ENCODE peak calls at places on chromosomes 6 and 20, in six cellular contexts. One of them, this sample, is unnamed. For H3K4me1, the result is how much of the 10 kb centered on the place peaks cover.

GRCh38 chr6:118260833-118261232 is 287.3 kb upstream of the PLN start:
- DNase-seq in Caco-2: no peak
- DNase-seq in naive thymus-derived CD4-positive, alpha-beta T cell: no peak
- DNase-seq in tibial artery: no peak
- DNase-seq in SK-N-SH: no peak
- DNase-seq in fibroblast of lung: peak
- DNase-seq in this sample: no peak

GRCh38 chr6:89148016-89148750 is 2.3 kb downstream of the PM20D2 start:
- DNase-seq in Caco-2: no peak
- DNase-seq in fibroblast of lung: peak
- DNase-seq in SK-N-SH: no peak
- DNase-seq in naive thymus-derived CD4-positive, alpha-beta T cell: no peak
- DNase-seq in tibial artery: no peak
- DNase-seq in this sample: peak

GRCh38 chr6:63881791-63882190 is 246.2 kb downstream of the PHF3 start:
- DNase-seq in SK-N-SH: no peak
- DNase-seq in Caco-2: no peak
- DNase-seq in tibial artery: no peak
- DNase-seq in fibroblast of lung: no peak
- DNase-seq in naive thymus-derived CD4-positive, alpha-beta T cell: no peak
- DNase-seq in this sample: no peak

GRCh38 chr20:36569847-36570429 is 3.5 kb upstream of the TGIF2 start:
- DNase-seq in tibial artery: no peak
- DNase-seq in naive thymus-derived CD4-positive, alpha-beta T cell: no peak
- DNase-seq in fibroblast of lung: no peak
- DNase-seq in Caco-2: no peak
- DNase-seq in SK-N-SH: peak
- DNase-seq in this sample: no peak

GRCh38 chr20:50568549-50568942 is 58.4 kb downstream of the PTPN1 start:
- DNase-seq in Caco-2: no peak
- DNase-seq in tibial artery: no peak
- DNase-seq in fibroblast of lung: no peak
- DNase-seq in naive thymus-derived CD4-positive, alpha-beta T cell: no peak
- DNase-seq in SK-N-SH: no peak
- DNase-seq in this sample: no peak

GRCh38 chr20:18092890-18093289 is 35.2 kb upstream of the OVOL2 start:
- DNase-seq in naive thymus-derived CD4-positive, alpha-beta T cell: no peak
- DNase-seq in Caco-2: no peak
- DNase-seq in fibroblast of lung: no peak
- DNase-seq in SK-N-SH: peak
- DNase-seq in tibial artery: no peak
- DNase-seq in this sample: no peak

GRCh38 chr6:34684919-34685318 is 11.6 kb downstream of the ILRUN start:
- DNase-seq in Caco-2: no peak
- DNase-seq in SK-N-SH: no peak
- DNase-seq in tibial artery: no peak
- DNase-seq in fibroblast of lung: no peak
- DNase-seq in naive thymus-derived CD4-positive, alpha-beta T cell: no peak
- DNase-seq in this sample: no peak

GRCh38 chr6:170505306-170505705 is 47.8 kb downstream of the PSMB1 start:
- DNase-seq in SK-N-SH: no peak
- DNase-seq in Caco-2: no peak
- DNase-seq in tibial artery: no peak
- DNase-seq in naive thymus-derived CD4-positive, alpha-beta T cell: no peak
- DNase-seq in fibroblast of lung: no peak
- DNase-seq in this sample: no peak

GRCh38 chr20:48786916-48787676 is 40.7 kb downstream of the PREX1 start:
- DNase-seq in tibial artery: no peak
- DNase-seq in naive thymus-derived CD4-positive, alpha-beta T cell: no peak
- DNase-seq in SK-N-SH: no peak
- DNase-seq in fibroblast of lung: no peak
- DNase-seq in Caco-2: no peak
- DNase-seq in this sample: no peak

GRCh38 chr6:65760285-65760684 is 53.3 kb upstream of the EYS start:
- DNase-seq in naive thymus-derived CD4-positive, alpha-beta T cell: no peak
- DNase-seq in Caco-2: no peak
- DNase-seq in tibial artery: no peak
- DNase-seq in SK-N-SH: no peak
- DNase-seq in fibroblast of lung: no peak
- DNase-seq in this sample: no peak

GRCh38 chr20:37526839-37527637 is 638 bp downstream of the BLCAP start:
- DNase-seq in fibroblast of lung: peak
- DNase-seq in tibial artery: peak
- DNase-seq in Caco-2: peak
- DNase-seq in naive thymus-derived CD4-positive, alpha-beta T cell: no peak
- DNase-seq in SK-N-SH: peak
- DNase-seq in this sample: peak

GRCh38 chr20:43446361-43446879 is 11.3 kb upstream of the SRSF6 start:
- DNase-seq in naive thymus-derived CD4-positive, alpha-beta T cell: no peak
- DNase-seq in SK-N-SH: peak
- DNase-seq in fibroblast of lung: no peak
- DNase-seq in Caco-2: peak
- DNase-seq in tibial artery: no peak
- DNase-seq in this sample: no peak

GRCh38 chr20:15763344-15763743 is 809.9 kb downstream of the KIF16B start:
- DNase-seq in Caco-2: no peak
- DNase-seq in naive thymus-derived CD4-positive, alpha-beta T cell: no peak
- DNase-seq in SK-N-SH: no peak
- DNase-seq in fibroblast of lung: no peak
- DNase-seq in tibial artery: no peak
- DNase-seq in this sample: no peak

GRCh38 chr20:24405810-24406209 is 63.6 kb upstream of the SYNDIG1 start:
- DNase-seq in naive thymus-derived CD4-positive, alpha-beta T cell: no peak
- DNase-seq in tibial artery: no peak
- DNase-seq in Caco-2: no peak
- DNase-seq in fibroblast of lung: no peak
- DNase-seq in SK-N-SH: no peak
- DNase-seq in this sample: no peak

GRCh38 chr6:32195652-32195901 is 3.1 kb upstream of the GPSM3 start:
- DNase-seq in SK-N-SH: peak
- DNase-seq in tibial artery: peak
- DNase-seq in Caco-2: peak
- DNase-seq in fibroblast of lung: peak
- DNase-seq in naive thymus-derived CD4-positive, alpha-beta T cell: peak
- DNase-seq in this sample: peak
- H3K4me3 ChIP-seq in SK-N-SH: peak
- H3K4me3 ChIP-seq in tibial artery: peak
- H3K4me3 ChIP-seq in Caco-2: peak
- H3K4me3 ChIP-seq in fibroblast of lung: no peak
- H3K4me3 ChIP-seq in naive thymus-derived CD4-positive, alpha-beta T cell: peak
- H3K4me3 ChIP-seq in this sample: peak

GRCh38 chr6:8657522-8657921 is 222.2 kb upstream of the SLC35B3 start:
- DNase-seq in fibroblast of lung: no peak
- DNase-seq in Caco-2: no peak
- DNase-seq in tibial artery: no peak
- DNase-seq in naive thymus-derived CD4-positive, alpha-beta T cell: no peak
- DNase-seq in SK-N-SH: no peak
- DNase-seq in this sample: no peak

GRCh38 chr6:8659404-8660189 is 224.3 kb upstream of the SLC35B3 start:
- DNase-seq in naive thymus-derived CD4-positive, alpha-beta T cell: no peak
- DNase-seq in fibroblast of lung: no peak
- DNase-seq in Caco-2: no peak
- DNase-seq in SK-N-SH: no peak
- DNase-seq in tibial artery: no peak
- DNase-seq in this sample: no peak

GRCh38 chr6:8664070-8664469 is 228.7 kb upstream of the SLC35B3 start:
- DNase-seq in SK-N-SH: no peak
- DNase-seq in naive thymus-derived CD4-positive, alpha-beta T cell: no peak
- DNase-seq in tibial artery: no peak
- DNase-seq in fibroblast of lung: no peak
- DNase-seq in Caco-2: no peak
- DNase-seq in this sample: no peak

GRCh38 chr6:8655670-8656454 is 220.5 kb upstream of the SLC35B3 start:
- DNase-seq in Caco-2: no peak
- DNase-seq in tibial artery: no peak
- DNase-seq in fibroblast of lung: no peak
- DNase-seq in SK-N-SH: no peak
- DNase-seq in naive thymus-derived CD4-positive, alpha-beta T cell: no peak
- DNase-seq in this sample: no peak

GRCh38 chr6:8658391-8658790 is 223.0 kb upstream of the SLC35B3 start:
- DNase-seq in SK-N-SH: no peak
- DNase-seq in fibroblast of lung: no peak
- DNase-seq in tibial artery: no peak
- DNase-seq in naive thymus-derived CD4-positive, alpha-beta T cell: no peak
- DNase-seq in Caco-2: no peak
- DNase-seq in this sample: no peak
- H3K4me1 ChIP-seq in SK-N-SH: under half
- H3K4me1 ChIP-seq in fibroblast of lung: under half
- H3K4me1 ChIP-seq in tibial artery: under half
- H3K4me1 ChIP-seq in naive thymus-derived CD4-positive, alpha-beta T cell: under half
- H3K4me1 ChIP-seq in Caco-2: under half
- H3K4me1 ChIP-seq in this sample: under half

GRCh38 chr6:111591901-111592461 is 13.7 kb downstream of the TRAF3IP2 start:
- DNase-seq in naive thymus-derived CD4-positive, alpha-beta T cell: no peak
- DNase-seq in fibroblast of lung: no peak
- DNase-seq in tibial artery: no peak
- DNase-seq in SK-N-SH: peak
- DNase-seq in Caco-2: no peak
- DNase-seq in this sample: no peak
- H3K4me3 ChIP-seq in naive thymus-derived CD4-positive, alpha-beta T cell: no peak
- H3K4me3 ChIP-seq in fibroblast of lung: peak
- H3K4me3 ChIP-seq in tibial artery: no peak
- H3K4me3 ChIP-seq in SK-N-SH: peak
- H3K4me3 ChIP-seq in Caco-2: no peak
- H3K4me3 ChIP-seq in this sample: no peak

DNA sequence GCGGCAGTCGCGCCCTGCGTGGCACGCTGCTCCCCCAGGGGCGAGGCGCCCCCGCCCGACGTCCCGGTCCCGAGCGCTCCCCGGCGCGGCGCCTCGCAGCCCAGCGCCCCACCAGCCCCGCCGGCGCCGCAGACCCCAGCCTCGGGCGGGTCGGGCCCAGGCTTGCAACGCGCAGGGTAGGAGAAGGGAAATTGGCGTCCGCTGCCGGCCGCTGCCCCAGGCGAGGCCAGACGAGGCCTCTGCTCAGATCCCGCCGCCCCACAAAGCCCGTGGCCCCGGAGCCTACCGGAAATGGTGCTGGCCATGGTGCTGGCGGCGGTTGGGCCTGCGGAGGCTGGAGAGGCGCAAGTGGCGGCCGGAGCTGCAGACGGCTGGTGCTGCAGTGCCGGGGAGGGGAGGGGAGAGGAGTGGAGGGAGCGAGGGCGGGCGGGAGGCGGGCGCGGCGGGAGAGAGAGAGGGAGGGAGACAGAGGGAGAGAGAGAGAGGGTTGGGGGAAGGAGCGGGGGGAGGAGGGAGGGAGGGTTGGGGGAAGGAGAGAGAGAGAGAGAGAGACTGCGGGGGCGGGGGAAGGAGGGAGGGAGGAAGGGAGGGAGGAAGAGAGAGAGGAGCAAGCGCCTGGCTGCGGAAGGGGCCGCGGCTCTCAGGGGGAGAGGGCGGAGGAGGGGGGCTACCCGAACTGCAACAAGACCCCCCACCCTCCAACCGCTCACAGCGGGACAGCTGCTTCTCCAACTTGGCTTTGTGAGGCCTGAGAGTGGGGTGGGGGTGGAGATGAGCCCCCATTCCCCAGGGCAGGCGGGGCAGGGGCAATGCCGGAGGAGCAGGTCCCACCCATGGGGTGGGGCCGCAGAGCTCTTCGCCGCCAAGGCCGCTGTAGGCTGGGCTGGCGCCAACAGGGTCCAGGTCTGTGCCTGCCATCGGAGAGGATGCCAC is at the start of gene STMN3:
- DNase-seq in tibial artery: peak
- DNase-seq in fibroblast of lung: peak
- DNase-seq in naive thymus-derived CD4-positive, alpha-beta T cell: peak
- DNase-seq in SK-N-SH: peak
- DNase-seq in Caco-2: peak
- DNase-seq in this sample: peak
- H3K4me1 ChIP-seq in tibial artery: under half
- H3K4me1 ChIP-seq in fibroblast of lung: under half
- H3K4me1 ChIP-seq in naive thymus-derived CD4-positive, alpha-beta T cell: under half
- H3K4me1 ChIP-seq in SK-N-SH: under half
- H3K4me1 ChIP-seq in Caco-2: under half
- H3K4me1 ChIP-seq in this sample: under half

GRCh38 chr6:3811191-3811590 is 38.0 kb upstream of the FAM50B start:
- DNase-seq in tibial artery: no peak
- DNase-seq in naive thymus-derived CD4-positive, alpha-beta T cell: no peak
- DNase-seq in fibroblast of lung: peak
- DNase-seq in Caco-2: no peak
- DNase-seq in SK-N-SH: no peak
- DNase-seq in this sample: no peak
- H3K4me3 ChIP-seq in tibial artery: no peak
- H3K4me3 ChIP-seq in naive thymus-derived CD4-positive, alpha-beta T cell: no peak
- H3K4me3 ChIP-seq in fibroblast of lung: no peak
- H3K4me3 ChIP-seq in Caco-2: no peak
- H3K4me3 ChIP-seq in SK-N-SH: no peak
- H3K4me3 ChIP-seq in this sample: no peak

DNA sequence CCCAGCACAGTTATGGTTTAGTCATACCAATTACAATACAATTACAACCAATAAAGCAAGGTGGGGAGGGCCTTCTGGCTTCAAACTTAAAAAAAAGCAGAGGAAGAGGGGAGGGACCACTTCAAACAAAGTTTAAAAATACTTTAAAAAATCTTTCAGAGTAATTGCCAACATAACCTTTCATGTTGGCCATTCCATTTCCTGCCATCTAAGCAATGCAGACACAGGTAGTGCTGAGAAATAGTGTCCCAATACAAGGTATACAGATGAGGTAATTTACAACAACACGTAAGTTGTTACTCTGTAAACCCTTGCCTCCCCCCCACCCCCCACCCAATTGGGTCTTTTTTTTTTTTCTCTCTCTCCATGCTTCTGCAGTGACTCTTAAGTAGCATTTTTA is 18.8 kb upstream of the TBC1D20 start:
- DNase-seq in naive thymus-derived CD4-positive, alpha-beta T cell: no peak
- DNase-seq in tibial artery: no peak
- DNase-seq in Caco-2: no peak
- DNase-seq in SK-N-SH: no peak
- DNase-seq in fibroblast of lung: no peak
- DNase-seq in this sample: no peak
- H3K4me1 ChIP-seq in naive thymus-derived CD4-positive, alpha-beta T cell: under half
- H3K4me1 ChIP-seq in tibial artery: under half
- H3K4me1 ChIP-seq in Caco-2: under half
- H3K4me1 ChIP-seq in SK-N-SH: under half
- H3K4me1 ChIP-seq in fibroblast of lung: under half
- H3K4me1 ChIP-seq in this sample: under half

DNA sequence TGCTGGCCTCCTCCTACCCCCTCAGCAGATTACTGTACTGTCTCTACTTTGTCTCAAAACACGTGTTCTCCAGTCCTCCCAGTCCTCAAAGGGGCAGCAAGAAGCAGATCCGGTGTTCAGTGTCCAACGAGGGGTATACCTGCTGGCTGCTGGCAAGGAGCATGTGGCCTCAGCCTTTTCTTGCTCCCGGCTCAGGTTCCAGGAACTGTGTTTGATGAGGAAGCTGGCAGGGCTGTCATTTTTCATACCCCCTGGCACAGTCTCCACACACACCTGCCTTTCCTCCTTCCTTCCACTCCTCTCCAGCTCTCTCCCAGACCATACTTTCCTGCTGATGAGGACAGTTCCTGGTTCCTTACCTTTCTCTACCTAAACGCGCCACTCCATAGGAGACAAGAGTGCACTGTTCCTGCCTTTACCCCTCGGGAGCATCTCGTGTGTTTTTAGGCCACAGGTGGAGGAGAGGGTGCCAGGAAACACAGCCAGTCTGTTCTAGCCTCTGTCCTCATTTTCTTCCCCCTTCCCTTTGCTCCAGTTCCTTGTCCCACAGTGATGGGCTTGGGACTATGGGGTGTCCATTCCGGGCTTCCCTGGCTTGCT is 77.2 kb downstream of the SSR1 start:
- DNase-seq in fibroblast of lung: no peak
- DNase-seq in naive thymus-derived CD4-positive, alpha-beta T cell: no peak
- DNase-seq in tibial artery: no peak
- DNase-seq in Caco-2: no peak
- DNase-seq in SK-N-SH: no peak
- DNase-seq in this sample: no peak
- H3K4me3 ChIP-seq in fibroblast of lung: no peak
- H3K4me3 ChIP-seq in naive thymus-derived CD4-positive, alpha-beta T cell: no peak
- H3K4me3 ChIP-seq in tibial artery: no peak
- H3K4me3 ChIP-seq in Caco-2: no peak
- H3K4me3 ChIP-seq in SK-N-SH: no peak
- H3K4me3 ChIP-seq in this sample: no peak